ENCODE peak calls at places on chromosomes 12 and 14, in five cellular contexts. R is natural killer cell, B is A549, F is Panc1, A is BJ. H is an unnamed sample.
A peak's percentile ranks its signal among the peaks of the same experiment; 100 is the strongest.

GRCh38 chr14:33120966-33121365 is 182.3 kb downstream of the NPAS3 start:
- DNase-seq in B (no peak), F (no peak), R (no peak), A (no peak), H (no peak)

GRCh38 chr12:118238888-118239287 is 103.0 kb downstream of the PEBP1 start:
- DNase-seq in R (no peak), F (no peak), B (no peak), A (no peak), H (no peak)

GRCh38 chr12:2690348-2691000 is 104.3 kb upstream of the FKBP4 start:
- DNase-seq in R (no peak), F (no peak), B (no peak), A (no peak), H (no peak)

GRCh38 chr14:68279777-68280233 is 460.2 kb downstream of the RAD51B start:
- DNase-seq in A (no peak), F (no peak), R (no peak), B (no peak), H (no peak)

GRCh38 chr12:62251609-62251958 is 8.6 kb upstream of the USP15 start:
- DNase-seq in A (no peak), R (no peak), F (no peak), B (no peak), H (no peak)

GRCh38 chr12:6824085-6824800 is 2.6 kb downstream of the GPR162 start:
- DNase-seq in R (no peak), B (no peak), F (no peak), A (no peak), H (no peak)

GRCh38 chr14:92458136-92458958 is 55.2 kb upstream of the RIN3 start:
- DNase-seq in F (no peak), B (no peak), A (no peak), R (no peak), H (no peak)

GRCh38 chr12:45613306-45613705 is 116.2 kb upstream of the ARID2 start:
- DNase-seq in A (no peak), B (no peak), R (no peak), F (no peak), H (no peak)

GRCh38 chr12:7661741-7662140 is 4.0 kb downstream of the APOBEC1 start:
- DNase-seq in F (no peak), A (no peak), R (no peak), B (no peak), H (no peak)

GRCh38 chr14:96362071-96362964 is 823 bp downstream of the ATG2B start:
- DNase-seq in B (peak; percentile 37), F (peak; percentile 56), R (peak; percentile 35), A (no peak), H (no peak)

GRCh38 chr12:108306014-108306501 is 33.1 kb downstream of the CMKLR1 start:
- DNase-seq in R (peak; percentile 33), B (no peak), A (no peak), F (no peak), H (no peak)

GRCh38 chr12:82524636-82525035 is 162.1 kb upstream of the TMTC2 start:
- DNase-seq in R (no peak), F (no peak), A (no peak), B (no peak), H (no peak)

GRCh38 chr12:63521706-63522105 is 146.6 kb downstream of the DPY19L2 start:
- DNase-seq in F (no peak), R (no peak), B (no peak), A (no peak), H (no peak)

GRCh38 chr12:122867701-122868461 is 28.0 kb downstream of the VPS37B start:
- DNase-seq in B (peak; percentile 48), R (no peak), F (no peak), A (no peak), H (no peak)
- TF ChIP-seq CTCF in B (peak; percentile 21), R (no peak), F (peak; percentile 85), A (no peak), H (peak; percentile 23)

GRCh38 chr12:90253142-90253541 is 544.5 kb upstream of the ATP2B1 start:
- DNase-seq in R (no peak), A (no peak), F (no peak), B (no peak), H (no peak)

GRCh38 chr12:90257927-90258624 is 549.4 kb upstream of the ATP2B1 start:
- DNase-seq in R (no peak), F (no peak), A (no peak), B (no peak), H (no peak)

GRCh38 chr12:90250041-90250440 is 541.4 kb upstream of the ATP2B1 start:
- DNase-seq in B (no peak), F (no peak), A (no peak), R (no peak), H (no peak)

GRCh38 chr12:90250766-90251165 is 542.1 kb upstream of the ATP2B1 start:
- DNase-seq in B (no peak), A (no peak), F (no peak), R (no peak), H (no peak)

GRCh38 chr12:90253674-90254181 is 545.1 kb upstream of the ATP2B1 start:
- DNase-seq in F (peak; percentile 7), A (peak; percentile 72), R (peak; percentile 22), B (no peak), H (no peak)
- TF ChIP-seq CTCF in F (no peak), A (peak; percentile 37), R (no peak), B (no peak), H (peak; percentile 14)

DNA sequence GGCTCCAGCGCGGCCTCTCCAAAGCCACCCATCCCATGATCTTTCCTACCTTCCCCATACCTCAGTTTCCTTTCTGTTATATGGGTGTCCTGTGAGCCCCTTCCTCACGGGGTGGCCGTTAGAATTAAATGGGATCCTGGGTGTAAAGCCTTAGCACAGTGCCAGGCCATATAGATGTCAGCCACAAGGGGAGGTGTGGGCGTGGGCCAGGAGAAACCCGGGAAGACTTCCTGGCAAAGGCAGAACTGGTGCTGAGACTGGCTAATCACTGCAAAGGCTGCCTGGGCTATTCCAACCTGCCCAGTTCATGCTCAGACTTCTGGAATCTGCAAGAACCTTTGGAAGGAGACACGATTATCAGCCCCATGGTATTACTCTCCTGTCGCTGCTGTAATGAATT is 11.0 kb upstream of the NCOR2 start:
- DNase-seq in F (no peak), R (no peak), B (no peak), A (no peak), H (no peak)
- TF ChIP-seq CTCF in F (no peak), R (no peak), B (no peak), A (no peak), H (no peak)

GRCh38 chr12:116278259-116278595 is 734 bp upstream of the MED13L start:
- DNase-seq in B (no peak), A (no peak), R (no peak), F (no peak), H (no peak)

GRCh38 chr12:116278667-116279066 is 1.2 kb upstream of the MED13L start:
- DNase-seq in F (no peak), A (no peak), R (no peak), B (no peak), H (no peak)

GRCh38 chr12:116276433-116277216 is 868 bp downstream of the MED13L start:
- DNase-seq in B (peak; percentile 49), R (peak; percentile 65), A (no peak), F (no peak), H (peak; percentile 62)

GRCh38 chr12:116274552-116275375 is 2.7 kb downstream of the MED13L start:
- DNase-seq in F (no peak), B (no peak), A (no peak), R (no peak), H (no peak)

GRCh38 chr12:116277393-116278258 is at the start of gene MED13L:
- DNase-seq in B (peak; percentile 93), A (no peak), F (no peak), R (peak; percentile 92), H (peak; percentile 89)
- TF ChIP-seq CTCF in B (peak; percentile 64), A (no peak), F (peak; percentile 84), R (peak; percentile 19), H (peak; percentile 56)

DNA sequence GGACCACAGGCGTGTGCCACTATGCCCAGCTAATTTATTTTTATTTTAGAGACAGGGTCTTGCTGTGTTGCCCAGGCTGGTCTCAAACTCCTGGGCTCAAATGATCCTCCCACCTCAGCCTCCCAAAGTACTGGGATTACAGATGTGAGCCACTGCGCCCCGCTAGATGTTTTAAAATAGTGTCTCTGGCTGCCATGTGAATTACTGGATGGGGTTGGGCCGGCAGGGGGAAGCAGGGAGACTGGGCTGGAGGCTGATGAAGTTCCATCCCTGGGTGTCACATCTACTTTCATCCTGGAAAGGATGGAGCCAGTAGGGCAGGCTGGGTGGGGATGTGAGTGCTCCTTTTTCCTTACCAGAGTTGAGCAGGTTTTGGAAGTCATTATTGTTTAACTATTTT is 46.1 kb downstream of the DNAH10 start:
- DNase-seq in B (peak; percentile 74), A (no peak), F (no peak), R (no peak), H (no peak)
- TF ChIP-seq CTCF in B (peak; percentile 34), A (peak; percentile 55), F (peak; percentile 69), R (no peak), H (peak; percentile 31)

H was measured in progenitor cell of endocrine pancreas.